ENCODE peak calls at places on chromosomes 5 and 9, in six cellular contexts. One of them, this sample, is unnamed.

GRCh38 chr5:67081259-67081658 is 115.3 kb downstream of the CD180 start:
- DNase-seq in left cardiac atrium: no peak
- DNase-seq in NCI-H748 treated with DMSO at 0.1 percent for 48 hours: no peak
- DNase-seq in aorta: no peak
- DNase-seq in foreskin fibroblast: no peak
- DNase-seq in T-helper 1 cell: no peak
- DNase-seq in this sample: no peak

GRCh38 chr5:84382363-84383295 is 2.1 kb downstream of the EDIL3 start:
- DNase-seq in left cardiac atrium: peak
- DNase-seq in NCI-H748 treated with DMSO at 0.1 percent for 48 hours: peak
- DNase-seq in aorta: peak
- DNase-seq in foreskin fibroblast: no peak
- DNase-seq in T-helper 1 cell: no peak
- DNase-seq in this sample: peak

GRCh38 chr9:3043369-3043768 is 199.5 kb upstream of the PUM3 start:
- DNase-seq in left cardiac atrium: no peak
- DNase-seq in NCI-H748 treated with DMSO at 0.1 percent for 48 hours: no peak
- DNase-seq in aorta: no peak
- DNase-seq in foreskin fibroblast: peak
- DNase-seq in T-helper 1 cell: no peak
- DNase-seq in this sample: no peak

GRCh38 chr5:177455661-177456590 is 9.3 kb downstream of the PRR7 start:
- DNase-seq in left cardiac atrium: peak
- DNase-seq in NCI-H748 treated with DMSO at 0.1 percent for 48 hours: peak
- DNase-seq in aorta: peak
- DNase-seq in foreskin fibroblast: peak
- DNase-seq in T-helper 1 cell: peak
- DNase-seq in this sample: peak

GRCh38 chr5:1526151-1526631 is 2.4 kb upstream of the LPCAT1 start:
- DNase-seq in left cardiac atrium: peak
- DNase-seq in NCI-H748 treated with DMSO at 0.1 percent for 48 hours: no peak
- DNase-seq in aorta: peak
- DNase-seq in foreskin fibroblast: no peak
- DNase-seq in T-helper 1 cell: no peak
- DNase-seq in this sample: no peak

GRCh38 chr5:141848771-141849370 is 29.3 kb downstream of the PCDH1 start:
- DNase-seq in left cardiac atrium: peak
- DNase-seq in NCI-H748 treated with DMSO at 0.1 percent for 48 hours: peak
- DNase-seq in aorta: peak
- DNase-seq in foreskin fibroblast: no peak
- DNase-seq in T-helper 1 cell: no peak
- DNase-seq in this sample: no peak

GRCh38 chr9:14180077-14180941 is 133.6 kb downstream of the NFIB start:
- DNase-seq in left cardiac atrium: peak
- DNase-seq in NCI-H748 treated with DMSO at 0.1 percent for 48 hours: peak
- DNase-seq in aorta: peak
- DNase-seq in foreskin fibroblast: no peak
- DNase-seq in T-helper 1 cell: no peak
- DNase-seq in this sample: no peak

GRCh38 chr9:73537561-73537960 is 385.9 kb downstream of the ANXA1 start:
- DNase-seq in left cardiac atrium: no peak
- DNase-seq in NCI-H748 treated with DMSO at 0.1 percent for 48 hours: no peak
- DNase-seq in aorta: no peak
- DNase-seq in foreskin fibroblast: no peak
- DNase-seq in T-helper 1 cell: no peak
- DNase-seq in this sample: no peak

GRCh38 chr9:116020801-116021200 is 132.8 kb upstream of the PAPPA start:
- DNase-seq in left cardiac atrium: no peak
- DNase-seq in NCI-H748 treated with DMSO at 0.1 percent for 48 hours: no peak
- DNase-seq in aorta: no peak
- DNase-seq in foreskin fibroblast: peak
- DNase-seq in T-helper 1 cell: no peak
- DNase-seq in this sample: no peak

GRCh38 chr5:72503888-72504491 is 3.2 kb downstream of the ZNF366 start:
- DNase-seq in left cardiac atrium: no peak
- DNase-seq in NCI-H748 treated with DMSO at 0.1 percent for 48 hours: no peak
- DNase-seq in aorta: no peak
- DNase-seq in foreskin fibroblast: peak
- DNase-seq in T-helper 1 cell: no peak
- DNase-seq in this sample: no peak

GRCh38 chr5:65818592-65818991 is 96.6 kb downstream of the NLN start:
- DNase-seq in left cardiac atrium: no peak
- DNase-seq in NCI-H748 treated with DMSO at 0.1 percent for 48 hours: no peak
- DNase-seq in aorta: no peak
- DNase-seq in foreskin fibroblast: no peak
- DNase-seq in T-helper 1 cell: no peak
- DNase-seq in this sample: peak

GRCh38 chr9:122202099-122202498 is 26.7 kb downstream of the LHX6 start:
- DNase-seq in left cardiac atrium: no peak
- DNase-seq in NCI-H748 treated with DMSO at 0.1 percent for 48 hours: no peak
- DNase-seq in aorta: peak
- DNase-seq in foreskin fibroblast: no peak
- DNase-seq in T-helper 1 cell: no peak
- DNase-seq in this sample: no peak

GRCh38 chr9:22595805-22596204 is 149.2 kb downstream of the DMRTA1 start:
- DNase-seq in left cardiac atrium: no peak
- DNase-seq in NCI-H748 treated with DMSO at 0.1 percent for 48 hours: no peak
- DNase-seq in aorta: no peak
- DNase-seq in foreskin fibroblast: no peak
- DNase-seq in T-helper 1 cell: no peak
- DNase-seq in this sample: no peak

GRCh38 chr5:177350776-177351391 is 584 bp downstream of the LMAN2 start:
- DNase-seq in left cardiac atrium: no peak
- DNase-seq in NCI-H748 treated with DMSO at 0.1 percent for 48 hours: no peak
- DNase-seq in aorta: no peak
- DNase-seq in foreskin fibroblast: no peak
- DNase-seq in T-helper 1 cell: no peak
- DNase-seq in this sample: no peak

GRCh38 chr5:157772077-157772613 is 28.6 kb downstream of the LSM11 start:
- DNase-seq in left cardiac atrium: no peak
- DNase-seq in NCI-H748 treated with DMSO at 0.1 percent for 48 hours: no peak
- DNase-seq in aorta: no peak
- DNase-seq in foreskin fibroblast: no peak
- DNase-seq in T-helper 1 cell: no peak
- DNase-seq in this sample: no peak

GRCh38 chr9:76800901-76801300 is 36.7 kb downstream of the PCA3 start:
- DNase-seq in left cardiac atrium: no peak
- DNase-seq in NCI-H748 treated with DMSO at 0.1 percent for 48 hours: no peak
- DNase-seq in aorta: no peak
- DNase-seq in foreskin fibroblast: no peak
- DNase-seq in T-helper 1 cell: no peak
- DNase-seq in this sample: no peak

GRCh38 chr5:56827043-56827442 is 11.7 kb downstream of the MAP3K1 start:
- DNase-seq in left cardiac atrium: no peak
- DNase-seq in NCI-H748 treated with DMSO at 0.1 percent for 48 hours: no peak
- DNase-seq in aorta: no peak
- DNase-seq in foreskin fibroblast: no peak
- DNase-seq in T-helper 1 cell: no peak
- DNase-seq in this sample: no peak

GRCh38 chr9:129081388-129081889 is 528 bp downstream of the DOLPP1 start:
- DNase-seq in left cardiac atrium: no peak
- DNase-seq in NCI-H748 treated with DMSO at 0.1 percent for 48 hours: no peak
- DNase-seq in aorta: no peak
- DNase-seq in foreskin fibroblast: no peak
- DNase-seq in T-helper 1 cell: no peak
- DNase-seq in this sample: no peak

GRCh38 chr9:130839237-130840111 is 4.4 kb downstream of the ABL1 start:
- DNase-seq in left cardiac atrium: no peak
- DNase-seq in NCI-H748 treated with DMSO at 0.1 percent for 48 hours: no peak
- DNase-seq in aorta: no peak
- DNase-seq in foreskin fibroblast: no peak
- DNase-seq in T-helper 1 cell: no peak
- DNase-seq in this sample: no peak

GRCh38 chr5:158407801-158408200 is 548.9 kb upstream of the CLINT1 start:
- DNase-seq in left cardiac atrium: no peak
- DNase-seq in NCI-H748 treated with DMSO at 0.1 percent for 48 hours: no peak
- DNase-seq in aorta: no peak
- DNase-seq in foreskin fibroblast: no peak
- DNase-seq in T-helper 1 cell: no peak
- DNase-seq in this sample: no peak

GRCh38 chr9:87350915-87351314 is 146.8 kb upstream of the DAPK1 start:
- DNase-seq in left cardiac atrium: no peak
- DNase-seq in NCI-H748 treated with DMSO at 0.1 percent for 48 hours: no peak
- DNase-seq in aorta: no peak
- DNase-seq in foreskin fibroblast: no peak
- DNase-seq in T-helper 1 cell: no peak
- DNase-seq in this sample: no peak

This sample was measured in amygdala.